ENCODE peak calls at places on chromosomes 6 and 20, in five cellular contexts. C, I, A, X and E are unnamed samples. For H3K9me3, the result is how much of the 10 kb centered on the place peaks cover.

GRCh38 chr20:58515240-58516212 is at the start of gene APCDD1L:
- DNase-seq in X (no peak), I (no peak), A (no peak), C (no peak), E (peak)

GRCh38 chr6:109486068-109486467 is 3.0 kb upstream of the ZBTB24 start:
- DNase-seq in X (no peak), I (no peak), A (no peak), C (no peak), E (no peak)

GRCh38 chr6:53862517-53863457 is 68.0 kb downstream of the LRRC1 start:
- DNase-seq in C (no peak), I (no peak), X (no peak), A (no peak), E (peak)

GRCh38 chr20:16612708-16613107 is 39.5 kb upstream of the KIF16B start:
- DNase-seq in I (no peak), X (no peak), C (no peak), A (no peak), E (no peak)

GRCh38 chr6:43399932-43400487 is 27.3 kb upstream of the ABCC10 start:
- DNase-seq in A (no peak), C (no peak), X (no peak), I (no peak), E (no peak)

GRCh38 chr6:139114741-139115140 is 20.1 kb upstream of the HECA start:
- DNase-seq in C (no peak), A (no peak), X (no peak), I (no peak), E (no peak)

GRCh38 chr6:138663892-138664291 is 109.7 kb upstream of the CCDC28A start:
- DNase-seq in I (no peak), C (no peak), X (no peak), A (no peak), E (no peak)

GRCh38 chr6:122838060-122838780 is 49.2 kb downstream of the SMPDL3A start:
- DNase-seq in I (no peak), X (no peak), A (no peak), C (no peak), E (peak)

GRCh38 chr6:140931581-140931980 is 1201.1 kb upstream of the GJE1 start:
- DNase-seq in A (no peak), I (no peak), X (no peak), C (no peak), E (no peak)

GRCh38 chr6:3263091-3263490 is 4.3 kb downstream of the PSMG4 start:
- DNase-seq in C (no peak), A (no peak), X (no peak), I (no peak), E (no peak)

GRCh38 chr6:11368264-11368663 is 135.8 kb upstream of the NEDD9 start:
- DNase-seq in C (no peak), I (no peak), A (no peak), X (no peak), E (peak)

GRCh38 chr20:8853805-8854338 is 215.0 kb upstream of the PLCB4 start:
- DNase-seq in A (no peak), X (no peak), I (no peak), C (no peak), E (peak)

GRCh38 chr6:155212616-155213380 is 51.0 kb upstream of the CLDN20 start:
- DNase-seq in A (no peak), I (no peak), C (no peak), X (no peak), E (peak)

GRCh38 chr6:87393026-87393622 is 14.6 kb upstream of the CFAP206 start:
- DNase-seq in A (no peak), X (no peak), I (no peak), C (no peak), E (peak)

GRCh38 chr6:12051861-12052368 is 39.8 kb downstream of the HIVEP1 start:
- DNase-seq in C (no peak), A (no peak), X (peak), I (no peak), E (peak)

GRCh38 chr6:84422380-84422968 is 195.0 kb upstream of the CEP162 start:
- DNase-seq in C (peak), I (no peak), X (no peak), A (no peak), E (peak)

GRCh38 chr6:124995131-124995530 is 32.9 kb downstream of the RNF217 start:
- DNase-seq in A (no peak), C (no peak), I (no peak), X (no peak), E (no peak)

GRCh38 chr6:122361314-122361979 is 38.0 kb upstream of the HSF2 start:
- DNase-seq in A (no peak), I (no peak), C (no peak), X (no peak), E (no peak)

GRCh38 chr6:30744054-30744805 is at the start of gene IER3:
- DNase-seq in A (peak), X (peak), I (peak), C (peak), E (peak)

GRCh38 chr6:57102976-57103375 is 13.0 kb downstream of the ZNF451 start:
- DNase-seq in C (no peak), A (no peak), X (no peak), I (no peak), E (peak)

GRCh38 chr20:13288357-13288756 is 67.3 kb downstream of the ISM1 start:
- DNase-seq in X (no peak), C (peak), A (no peak), I (no peak), E (no peak)

GRCh38 chr6:11251553-11252358 is 19.3 kb upstream of the NEDD9 start:
- DNase-seq in I (no peak), A (no peak), X (no peak), C (no peak), E (peak)

GRCh38 chr20:53492212-53492611 is 101.4 kb downstream of the ZNF217 start:
- DNase-seq in C (no peak), I (no peak), A (no peak), X (no peak), E (no peak)

GRCh38 chr6:125444234-125444949 is 142.6 kb upstream of the HDDC2 start:
- DNase-seq in A (no peak), C (no peak), I (peak), X (no peak), E (no peak)

GRCh38 chr6:16481680-16482079 is 243.3 kb downstream of the GMPR start:
- DNase-seq in C (no peak), X (peak), I (no peak), A (peak), E (no peak)

GRCh38 chr6:162973141-162973872 is 245.5 kb downstream of the PACRG start:
- DNase-seq in I (no peak), A (no peak), X (no peak), C (no peak), E (no peak)

GRCh38 chr6:69867075-69867911 is 937 bp downstream of the COL19A1 start:
- DNase-seq in A (peak), C (peak), I (peak), X (peak), E (no peak)

GRCh38 chr20:3970016-3970415 is 45.3 kb downstream of the RNF24 start:
- DNase-seq in I (no peak), X (no peak), C (peak), A (no peak), E (no peak)

GRCh38 chr6:5246870-5247161 is 13.9 kb downstream of the LYRM4 start:
- DNase-seq in I (no peak), X (no peak), A (no peak), C (no peak), E (peak)

GRCh38 chr6:76166297-76166696 is 93.8 kb upstream of the IMPG1 start:
- DNase-seq in C (no peak), X (no peak), A (no peak), I (no peak), E (no peak)

GRCh38 chr6:76166874-76167273 is 94.4 kb upstream of the IMPG1 start:
- DNase-seq in X (no peak), I (no peak), A (no peak), C (no peak), E (no peak)

GRCh38 chr6:76165471-76166221 is 93.2 kb upstream of the IMPG1 start:
- DNase-seq in X (no peak), A (no peak), I (no peak), C (no peak), E (no peak)

GRCh38 chr6:76162811-76163210 is 90.3 kb upstream of the IMPG1 start:
- DNase-seq in I (no peak), C (no peak), X (no peak), A (no peak), E (no peak)
- H3K9me3 ChIP-seq in I (under half), C (under half), X (under half), A (under half), E (under half)

GRCh38 chr6:22621028-22621427 is 51.7 kb downstream of the HDGFL1 start:
- DNase-seq in A (no peak), I (no peak), X (no peak), C (no peak), E (no peak)
- H3K9me3 ChIP-seq in A (under half), I (under half), X (under half), C (under half), E (under half)

DNA sequence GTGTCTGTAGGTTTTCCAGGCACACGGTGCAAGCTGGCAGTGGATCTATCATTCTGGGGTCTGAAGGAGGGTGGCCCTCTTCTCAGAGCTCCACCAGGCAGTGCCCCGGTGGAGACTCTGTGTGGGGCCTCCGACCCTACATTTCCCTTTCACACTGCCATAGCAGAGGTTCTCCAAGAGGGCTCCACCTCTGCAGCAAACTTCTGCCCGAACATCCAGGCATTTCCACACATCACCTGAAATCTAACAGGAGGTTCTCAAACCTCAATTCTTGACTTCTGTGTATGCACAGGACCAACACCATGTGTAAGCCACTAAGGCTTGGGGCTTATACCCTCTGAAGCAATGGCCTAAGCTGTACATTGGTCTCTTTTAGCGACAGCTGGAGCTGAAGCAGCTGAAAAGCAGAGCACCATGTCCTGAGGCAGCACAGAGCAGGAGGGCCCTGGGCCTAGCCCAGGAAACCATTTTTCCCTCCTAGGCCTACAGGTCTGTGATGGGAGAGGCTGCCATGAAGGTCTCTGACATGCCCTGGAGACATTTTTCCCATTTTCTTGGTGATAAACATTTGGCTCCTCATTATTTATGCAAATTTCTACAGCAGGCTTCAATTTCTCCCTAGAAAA is 253.3 kb downstream of the ERMARD start:
- DNase-seq in A (no peak), I (no peak), C (no peak), X (no peak), E (no peak)
- H3K9me3 ChIP-seq in A (under half), I (under half), C (under half), X (under half), E (under half)

GRCh38 chr6:164477126-164477525 is 832.3 kb downstream of the C6orf118 start:
- DNase-seq in X (no peak), C (no peak), I (no peak), A (no peak), E (peak)
- H3K9me3 ChIP-seq in X (under half), C (under half), I (under half), A (under half), E (under half)

GRCh38 chr20:30486103-30486478 is 771.4 kb upstream of the DEFB115 start:
- DNase-seq in I (no peak), A (no peak), X (no peak), C (no peak), E (peak)
- H3K9me3 ChIP-seq in I (under half), A (under half), X (under half), C (under half), E (under half)

GRCh38 chr20:57076951-57077350 is 189.5 kb downstream of the BMP7 start:
- DNase-seq in A (no peak), X (no peak), I (no peak), C (no peak), E (peak)

GRCh38 chr20:57079016-57080005 is 187.1 kb downstream of the BMP7 start:
- DNase-seq in X (no peak), A (no peak), I (no peak), C (no peak), E (peak)

GRCh38 chr20:57080796-57081195 is 185.6 kb downstream of the BMP7 start:
- DNase-seq in A (no peak), C (no peak), I (no peak), X (no peak), E (no peak)

GRCh38 chr20:57076202-57076651 is 190.2 kb downstream of the BMP7 start:
- DNase-seq in I (no peak), A (no peak), X (no peak), C (no peak), E (peak)

GRCh38 chr20:57078101-57078500 is 188.3 kb downstream of the BMP7 start:
- DNase-seq in A (no peak), C (no peak), X (no peak), I (no peak), E (no peak)
- H3K9me3 ChIP-seq in A (under half), C (under half), X (under half), I (under half), E (under half)

DNA sequence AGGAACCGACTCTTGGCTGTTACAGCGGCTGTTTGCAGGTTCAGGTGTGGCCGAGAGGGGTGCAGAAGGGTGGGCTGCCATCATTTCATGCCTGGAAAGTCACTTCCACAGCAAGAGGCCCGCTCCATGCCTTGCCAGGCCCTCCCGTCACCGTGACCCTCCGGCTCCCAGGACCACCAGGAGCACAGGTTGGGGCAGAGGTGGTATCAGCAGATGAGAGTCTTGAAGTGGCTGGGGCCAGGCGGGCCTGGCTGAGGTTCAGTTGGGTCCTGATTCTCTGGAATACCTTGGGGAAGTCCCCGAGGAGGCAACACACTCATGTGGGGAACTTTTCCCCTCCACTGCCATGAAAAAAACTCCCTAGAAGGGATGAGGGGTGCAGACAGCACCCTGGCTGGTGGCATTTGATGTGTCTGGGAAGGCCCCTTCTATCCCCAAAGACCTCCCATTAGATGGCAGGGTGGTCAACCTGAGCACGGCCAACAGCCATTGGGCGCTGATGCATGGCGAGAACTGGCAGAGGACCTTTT is 34.2 kb upstream of the IRF4 start:
- DNase-seq in C (peak), I (no peak), X (no peak), A (no peak), E (no peak)
- H3K9me3 ChIP-seq in C (under half), I (under half), X (under half), A (under half), E (under half)